ENCODE peak calls at places on chromosomes 3 and 15, in six cellular contexts. U, V, Y, X, N and J are unnamed samples.

GRCh38 chr3:78481050-78481449 is 1286.7 kb downstream of the ROBO1 start:
- DNase-seq in V (no peak), N (no peak), X (no peak), Y (no peak), U (no peak), J (no peak)

GRCh38 chr15:52252781-52253180 is 42.8 kb downstream of the MYO5C start:
- DNase-seq in X (no peak), N (peak; percentile 74), Y (peak; percentile 95), U (no peak), V (no peak), J (peak; percentile 87)

GRCh38 chr3:14375192-14375591 is 27.2 kb upstream of the SLC6A6 start:
- DNase-seq in Y (no peak), N (no peak), X (no peak), V (no peak), U (no peak), J (no peak)

GRCh38 chr15:74352393-74352910 is 15.0 kb downstream of the CYP11A1 start:
- DNase-seq in U (no peak), X (no peak), V (no peak), N (no peak), Y (no peak), J (no peak)

GRCh38 chr3:50304601-50305000 is 1.2 kb upstream of the HYAL1 start:
- DNase-seq in N (no peak), Y (no peak), V (no peak), U (no peak), X (no peak), J (no peak)

GRCh38 chr3:87798567-87798947 is 260.2 kb downstream of the CGGBP1 start:
- DNase-seq in U (no peak), N (no peak), X (no peak), V (no peak), Y (no peak), J (peak; percentile 20)

GRCh38 chr3:10783360-10784346 is 32.4 kb upstream of the SLC6A11 start:
- DNase-seq in U (no peak), Y (peak; percentile 17), V (peak; percentile 36), X (no peak), N (no peak), J (peak; percentile 26)

GRCh38 chr15:40130799-40131502 is 22.3 kb upstream of the BMF start:
- DNase-seq in U (no peak), Y (no peak), X (no peak), V (peak; percentile 35), N (no peak), J (no peak)

GRCh38 chr3:150180349-150180748 is 209.7 kb upstream of the PFN2 start:
- DNase-seq in V (no peak), N (peak; percentile 26), X (no peak), U (no peak), Y (peak; percentile 79), J (peak; percentile 79)